ENCODE peak calls at places on chromosome 4, in five cellular contexts. X is AG09319; W is MCF 10A; Y is GM03348; U is stimulated activated CD8-positive, alpha-beta memory T cell treated with anti-CD3 and anti-CD28 coated beads, Interleukin-15, amount 100 ng/mL, for 24 hours. C is an unnamed sample.

GRCh38 chr4:145861331-145862318 is 77.0 kb downstream of the ZNF827 start:
- DNase-seq in Y (no peak), W (no peak), X (no peak), U (no peak), C (no peak)

GRCh38 chr4:1178300-1179088 is 6.1 kb upstream of the SPON2 start:
- DNase-seq in X (no peak), U (no peak), Y (no peak), W (no peak), C (no peak)

GRCh38 chr4:27568236-27568951 is 707.8 kb downstream of the STIM2 start:
- DNase-seq in U (no peak), Y (no peak), X (no peak), W (peak), C (no peak)

GRCh38 chr4:6271206-6271605 is 1.6 kb downstream of the WFS1 start:
- DNase-seq in W (no peak), U (no peak), X (no peak), Y (no peak), C (no peak)

GRCh38 chr4:100949350-100949935 is 397.9 kb downstream of the PPP3CA start:
- DNase-seq in U (no peak), W (no peak), Y (no peak), X (no peak), C (no peak)

GRCh38 chr4:175560628-175561027 is 251.4 kb downstream of the GPM6A start:
- DNase-seq in X (no peak), W (peak), U (no peak), Y (peak), C (no peak)

GRCh38 chr4:99825272-99825671 is 8.6 kb downstream of the DAPP1 start:
- DNase-seq in U (no peak), Y (no peak), W (no peak), X (no peak), C (no peak)

GRCh38 chr4:38105475-38105874 is 145.3 kb downstream of the PTTG2 start:
- DNase-seq in U (no peak), X (no peak), W (no peak), Y (no peak), C (no peak)

GRCh38 chr4:4974727-4975126 is 44.5 kb downstream of the CYTL1 start:
- DNase-seq in U (no peak), Y (no peak), X (no peak), W (no peak), C (no peak)

GRCh38 chr4:183348706-183349659 is 26.8 kb upstream of the CLDN24 start:
- DNase-seq in X (peak), W (peak), U (no peak), Y (peak), C (no peak)

GRCh38 chr4:137998666-137999429 is 243.3 kb downstream of the SLC7A11 start:
- DNase-seq in Y (peak), W (no peak), X (no peak), U (no peak), C (no peak)

GRCh38 chr4:3493720-3494492 is 30.8 kb downstream of the DOK7 start:
- DNase-seq in U (no peak), Y (no peak), X (no peak), W (no peak), C (no peak)

GRCh38 chr4:8208565-8208964 is 9.5 kb downstream of the SH3TC1 start:
- DNase-seq in W (no peak), X (no peak), Y (no peak), U (no peak), C (no peak)

GRCh38 chr4:115228851-115229250 is 115.4 kb upstream of the NDST4 start:
- DNase-seq in X (no peak), Y (no peak), W (no peak), U (no peak), C (no peak)

GRCh38 chr4:56255820-56256219 is 131.5 kb downstream of the AASDH start:
- DNase-seq in W (no peak), U (no peak), Y (no peak), X (no peak), C (no peak)

GRCh38 chr4:66567551-66567950 is 897.3 kb upstream of the EPHA5 start:
- DNase-seq in Y (no peak), W (no peak), X (no peak), U (no peak), C (no peak)

GRCh38 chr4:10167201-10167600 is 50.6 kb upstream of the WDR1 start:
- DNase-seq in X (no peak), U (no peak), Y (no peak), W (no peak), C (no peak)

GRCh38 chr4:153497988-153498967 is 32.1 kb downstream of the TMEM131L start:
- DNase-seq in W (no peak), Y (peak), U (no peak), X (no peak), C (no peak)

GRCh38 chr4:64713256-64713840 is 304.1 kb upstream of the TECRL start:
- DNase-seq in X (no peak), Y (peak), W (peak), U (no peak), C (no peak)

GRCh38 chr4:685681-686218 is 3.2 kb downstream of the SLC49A3 start:
- DNase-seq in Y (no peak), X (no peak), W (no peak), U (no peak), C (no peak)

GRCh38 chr4:83810428-83810827 is 274.5 kb downstream of the GPAT3 start:
- DNase-seq in W (no peak), X (no peak), U (no peak), Y (no peak), C (no peak)

GRCh38 chr4:39931441-39931901 is 46.2 kb downstream of the PDS5A start:
- DNase-seq in Y (no peak), X (no peak), U (no peak), W (no peak), C (no peak)

GRCh38 chr4:94540476-94540875 is 88.7 kb downstream of the PDLIM5 start:
- DNase-seq in Y (no peak), W (no peak), U (no peak), X (no peak), C (no peak)

GRCh38 chr4:41933997-41934812 is 1.0 kb upstream of the TMEM33 start:
- DNase-seq in U (no peak), W (peak), Y (no peak), X (no peak), C (no peak)

GRCh38 chr4:133997440-133997839 is 204.1 kb downstream of the PABPC4L start:
- DNase-seq in U (no peak), W (no peak), X (no peak), Y (no peak), C (no peak)

GRCh38 chr4:61532324-61532723 is 332.2 kb downstream of the ADGRL3 start:
- DNase-seq in Y (no peak), U (no peak), X (no peak), W (no peak), C (no peak)

GRCh38 chr4:27176400-27176799 is 315.8 kb downstream of the STIM2 start:
- DNase-seq in Y (peak), W (peak), U (no peak), X (peak), C (no peak)